ENCODE peak calls at places on chromosomes 16 and 17, in eight cellular contexts. T, Y, S, N, D, G, V and I are unnamed samples.
A peak's percentile ranks its signal among the peaks of the same experiment; 100 is the strongest.

GRCh38 chr17:18031955-18032354 is 7.0 kb downstream of the ATPAF2 start:
- DNase-seq in Y (no peak), V (no peak), G (no peak), D (no peak), S (no peak), N (no peak), T (no peak), I (peak; percentile 60)

GRCh38 chr17:27244481-27245223 is 49.3 kb upstream of the WSB1 start:
- DNase-seq in N (peak; percentile 79), G (peak; percentile 77), V (peak; percentile 87), D (no peak), T (no peak), S (no peak), Y (peak; percentile 60), I (no peak)

GRCh38 chr17:6073620-6074019 is 3.4 kb downstream of the WSCD1 start:
- DNase-seq in D (no peak), S (no peak), Y (no peak), V (no peak), G (no peak), T (no peak), N (no peak), I (no peak)

GRCh38 chr16:80997139-80997798 is 9.4 kb downstream of the CMC2 start:
- DNase-seq in N (no peak), S (peak; percentile 8), V (no peak), D (no peak), G (no peak), T (peak; percentile 25), Y (no peak), I (no peak)

GRCh38 chr16:87970206-87970605 is 19.0 kb downstream of the BANP start:
- DNase-seq in D (no peak), G (no peak), N (no peak), S (no peak), Y (no peak), T (no peak), V (no peak), I (no peak)

GRCh38 chr16:51409001-51409675 is 258.1 kb upstream of the SALL1 start:
- DNase-seq in Y (peak; percentile 56), N (peak; percentile 23), T (no peak), S (no peak), G (no peak), V (no peak), D (no peak), I (no peak)

GRCh38 chr16:4133897-4134372 is 17.7 kb upstream of the ADCY9 start:
- DNase-seq in T (no peak), D (no peak), N (no peak), S (no peak), Y (no peak), G (no peak), V (no peak), I (no peak)

GRCh38 chr16:84841787-84842300 is 22.1 kb downstream of the CRISPLD2 start:
- DNase-seq in N (peak; percentile 70), D (no peak), T (no peak), G (no peak), V (no peak), Y (no peak), S (no peak), I (no peak)

GRCh38 chr16:87344931-87345631 is 27.9 kb upstream of the C16orf95 start:
- DNase-seq in V (no peak), D (peak; percentile 12), Y (no peak), G (no peak), T (no peak), S (no peak), N (no peak), I (no peak)

GRCh38 chr16:14354561-14355351 is 275.3 kb downstream of the PARN start:
- DNase-seq in T (peak; percentile 84), G (no peak), N (no peak), V (no peak), S (peak; percentile 59), Y (no peak), D (peak; percentile 20), I (no peak)

GRCh38 chr17:45662432-45662831 is 121.7 kb upstream of the CRHR1 start:
- DNase-seq in N (no peak), G (no peak), D (no peak), T (no peak), Y (no peak), V (no peak), S (no peak), I (no peak)

GRCh38 chr17:31758646-31759045 is 100.4 kb downstream of the COPRS start:
- DNase-seq in S (no peak), Y (no peak), T (no peak), D (no peak), V (no peak), N (no peak), G (no peak), I (no peak)

GRCh38 chr16:15034266-15035162 is 21.4 kb downstream of the NTAN1 start:
- DNase-seq in D (no peak), V (no peak), Y (no peak), T (no peak), S (no peak), N (no peak), G (peak; percentile 51), I (peak; percentile 86)

GRCh38 chr16:57609541-57610401 is 18.7 kb upstream of the ADGRG1 start:
- DNase-seq in S (peak; percentile 61), Y (no peak), G (no peak), N (no peak), D (peak; percentile 60), V (no peak), T (peak; percentile 86), I (peak; percentile 77)

GRCh38 chr17:63998721-63999679 is 849 bp downstream of the PRR29 start:
- DNase-seq in T (peak; percentile 67), N (no peak), G (peak; percentile 50), Y (no peak), V (no peak), D (no peak), S (no peak), I (no peak)

GRCh38 chr16:15548482-15548891 is 94.5 kb downstream of the MARF1 start:
- DNase-seq in D (no peak), S (no peak), N (no peak), V (no peak), G (no peak), Y (no peak), T (no peak), I (no peak)

GRCh38 chr16:16175296-16175695 is 48.0 kb downstream of the ABCC6 start:
- DNase-seq in G (no peak), Y (no peak), V (no peak), T (no peak), S (no peak), N (no peak), D (no peak), I (no peak)

GRCh38 chr17:28698253-28698941 is 13.3 kb downstream of the PROCA1 start:
- DNase-seq in V (no peak), G (no peak), D (no peak), T (no peak), S (no peak), Y (no peak), N (no peak), I (no peak)